ENCODE peak calls at places on chromosome 2, in nine cellular contexts. G is GM23248, V is SK-N-SH, C is neural progenitor cell, U is MM.1S, S is GM23338, L is HCT116, D is hepatocyte, B is PC-3. P is an unnamed sample.

GRCh38 chr2:154449951-154450658 is 248.4 kb upstream of the KCNJ3 start:
- DNase-seq in C (no peak), G (no peak), L (no peak), U (no peak), D (peak), B (no peak), V (no peak), S (no peak), P (no peak)

GRCh38 chr2:102436284-102436683 is 13.3 kb downstream of the IL18RAP start:
- DNase-seq in B (no peak), S (no peak), V (no peak), C (no peak), D (no peak), U (no peak), L (no peak), G (no peak), P (no peak)

GRCh38 chr2:164766931-164767330 is 74.7 kb downstream of the COBLL1 start:
- DNase-seq in L (no peak), B (no peak), S (no peak), D (no peak), G (no peak), C (no peak), U (no peak), V (no peak), P (no peak)

GRCh38 chr2:219687266-219687665 is 59.8 kb downstream of the SLC4A3 start:
- DNase-seq in D (no peak), S (no peak), V (no peak), B (peak), G (peak), L (peak), U (no peak), C (no peak), P (no peak)

GRCh38 chr2:98809116-98809515 is 78.2 kb upstream of the MGAT4A start:
- DNase-seq in D (no peak), B (no peak), S (no peak), G (no peak), U (no peak), C (no peak), L (no peak), V (no peak), P (no peak)

GRCh38 chr2:29075894-29076700 is 1.8 kb upstream of the PCARE start:
- DNase-seq in B (peak), G (no peak), U (no peak), S (no peak), V (peak), L (no peak), D (no peak), C (peak), P (no peak)

GRCh38 chr2:134736167-134736885 is 17.5 kb upstream of the TMEM163 start:
- DNase-seq in U (no peak), G (peak), C (peak), V (no peak), S (peak), D (peak), B (peak), L (peak), P (peak)

GRCh38 chr2:169716229-169716886 is 17.3 kb upstream of the KLHL23 start:
- DNase-seq in B (no peak), C (no peak), V (peak), D (peak), L (no peak), G (peak), S (no peak), U (no peak), P (no peak)

GRCh38 chr2:204023088-204023487 is 86.5 kb downstream of the ICOS start:
- DNase-seq in V (no peak), G (no peak), D (no peak), U (no peak), L (no peak), S (no peak), B (no peak), C (no peak), P (no peak)

GRCh38 chr2:1625281-1626001 is 118.9 kb downstream of the PXDN start:
- DNase-seq in D (peak), C (peak), B (peak), S (peak), G (peak), L (peak), U (no peak), V (peak), P (no peak)

GRCh38 chr2:17878222-17879136 is at the start of gene KCNS3:
- DNase-seq in D (peak), S (peak), L (no peak), U (peak), B (peak), C (peak), V (peak), G (peak), P (peak)

GRCh38 chr2:61538920-61539559 is 884 bp upstream of the XPO1 start:
- DNase-seq in C (no peak), V (peak), U (peak), B (peak), L (peak), G (peak), S (no peak), D (peak), P (peak)

GRCh38 chr2:238439912-238440311 is 13.2 kb downstream of the ASB1 start:
- DNase-seq in C (no peak), S (no peak), L (no peak), U (no peak), B (peak), V (no peak), D (no peak), G (peak), P (no peak)

GRCh38 chr2:28068098-28068497 is 177.6 kb downstream of the BABAM2 start:
- DNase-seq in V (no peak), C (no peak), G (no peak), L (no peak), S (no peak), U (no peak), B (peak), D (peak), P (no peak)

GRCh38 chr2:159903404-159904126 is 105.6 kb upstream of the CD302 start:
- DNase-seq in S (no peak), U (peak), B (no peak), G (peak), L (no peak), V (no peak), C (no peak), D (no peak), P (no peak)

GRCh38 chr2:145957929-145958328 is 1438.0 kb upstream of the ZEB2 start:
- DNase-seq in D (no peak), U (peak), S (no peak), L (no peak), V (no peak), C (no peak), G (peak), B (peak), P (no peak)

GRCh38 chr2:96143848-96144480 is 1.3 kb downstream of the DUSP2 start:
- DNase-seq in L (peak), U (no peak), C (peak), D (no peak), G (no peak), B (peak), V (no peak), S (peak), P (peak)

GRCh38 chr2:96359866-96360265 is 24.3 kb downstream of the NCAPH start:
- DNase-seq in V (no peak), B (no peak), C (no peak), U (no peak), S (no peak), L (no peak), D (no peak), G (no peak), P (no peak)

DNA sequence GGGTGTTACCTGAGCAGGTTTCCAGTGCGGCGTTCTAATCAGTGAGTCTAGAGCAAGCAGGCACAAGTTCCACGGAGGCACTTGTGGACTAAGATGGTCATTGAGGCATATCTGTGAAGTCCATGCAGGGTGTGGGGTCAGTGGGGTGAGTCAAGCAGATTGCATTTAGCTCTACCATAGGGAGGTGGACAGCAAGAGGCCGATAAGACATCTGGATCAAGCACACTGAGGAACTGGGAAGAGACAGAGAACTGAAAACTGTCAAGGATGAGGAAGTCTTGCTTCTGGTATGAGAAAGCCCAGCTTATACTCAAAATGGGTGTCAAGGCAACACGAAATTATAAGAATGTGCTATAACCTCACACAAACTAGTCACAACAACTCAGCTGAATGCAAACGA is 61.2 kb upstream of the SLC39A10 start:
- DNase-seq in D (no peak), S (no peak), V (no peak), L (no peak), U (no peak), C (no peak), B (no peak), G (no peak), P (no peak)
- H2AFZ ChIP-seq in D (no peak), S (no peak), V (no peak), L (no peak), U (no peak), C (no peak), B (no peak), G (no peak), P (no peak)

DNA sequence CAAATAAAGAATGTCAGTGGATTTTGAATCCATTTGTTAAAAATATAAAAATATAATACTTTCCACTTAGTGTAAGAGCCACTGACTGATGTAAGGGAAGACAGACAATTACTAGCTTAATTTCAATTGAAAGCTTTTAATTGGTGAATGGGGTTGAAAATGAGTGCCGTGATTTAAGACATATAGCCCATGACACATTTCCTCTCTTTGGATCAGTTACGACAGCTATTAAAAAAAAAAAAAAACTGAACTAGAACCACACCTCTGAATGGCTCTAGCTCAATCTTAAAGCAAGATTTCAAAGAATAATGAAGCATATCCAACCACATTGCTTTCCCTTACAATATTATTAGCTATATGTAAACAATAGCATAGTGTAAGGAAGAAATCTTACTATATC is 44.0 kb downstream of the CIB4 start:
- DNase-seq in C (no peak), G (peak), V (no peak), L (no peak), B (peak), S (no peak), U (no peak), D (no peak), P (no peak)
- TF ChIP-seq EZH2phosphoT487 in C (no peak), G (no peak), V (no peak), L (no peak), B (no peak), S (no peak), U (no peak), D (no peak), P (no peak)

GRCh38 chr2:178865537-178865936 is 58.3 kb upstream of the TTN start:
- DNase-seq in L (no peak), U (no peak), C (no peak), B (no peak), D (no peak), G (peak), V (peak), S (no peak), P (no peak)
- H2AFZ ChIP-seq in L (no peak), U (no peak), C (no peak), B (no peak), D (no peak), G (no peak), V (peak), S (no peak), P (no peak)

DNA sequence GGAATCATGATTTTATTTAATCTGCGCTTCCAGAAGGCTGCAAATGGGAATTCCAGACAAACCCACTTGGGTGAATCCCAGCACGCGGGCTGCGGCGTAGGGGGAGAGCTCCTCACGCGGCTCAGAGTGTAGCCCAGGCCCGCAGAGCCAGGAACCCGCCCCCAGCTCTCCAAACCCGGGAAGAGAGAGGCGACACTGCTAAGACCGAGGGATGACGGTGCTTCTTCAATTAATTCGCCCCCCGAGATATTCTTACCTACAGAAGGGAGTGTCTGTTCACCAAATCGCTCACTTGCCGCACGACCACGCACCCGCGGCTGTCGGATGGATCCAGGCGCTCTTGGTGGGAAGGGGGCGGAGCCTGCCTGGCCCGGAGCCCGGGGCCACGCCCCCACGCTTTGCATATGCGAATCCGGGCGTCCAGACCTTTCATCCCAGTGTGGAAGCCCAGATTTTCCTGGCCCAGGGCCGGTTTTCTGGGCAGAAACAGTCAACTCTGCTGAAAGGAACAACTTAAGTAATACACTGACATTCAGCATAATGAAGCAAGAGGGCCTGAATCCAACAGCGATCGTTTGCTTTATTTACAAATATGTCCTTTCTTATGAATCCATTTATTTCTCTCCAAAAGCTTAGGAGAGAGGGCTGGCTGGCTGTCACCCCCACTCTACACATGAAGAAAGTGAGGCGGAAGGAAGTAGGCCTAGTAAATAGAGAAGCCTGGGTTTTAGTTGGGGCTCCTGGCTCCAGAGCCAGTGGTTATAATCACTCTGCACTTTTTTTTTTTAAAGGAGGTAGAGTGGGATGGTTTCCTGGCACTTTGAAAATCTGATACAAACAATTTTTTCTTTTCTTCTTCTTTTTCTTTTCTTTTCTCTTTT is at the start of gene SLC19A3:
- DNase-seq in L (no peak), C (peak), G (peak), U (no peak), B (no peak), S (peak), D (peak), V (peak), P (no peak)
- TF ChIP-seq EZH2phosphoT487 in L (no peak), C (no peak), G (no peak), U (no peak), B (no peak), S (no peak), D (no peak), V (no peak), P (no peak)

GRCh38 chr2:121898483-121898882 is 143.0 kb downstream of the TSN start:
- DNase-seq in B (peak), S (no peak), U (peak), V (no peak), C (no peak), G (peak), D (no peak), L (no peak), P (no peak)

GRCh38 chr2:121902171-121902591 is 146.7 kb downstream of the TSN start:
- DNase-seq in L (no peak), D (no peak), C (peak), S (peak), U (no peak), B (no peak), V (no peak), G (peak), P (no peak)

GRCh38 chr2:121895723-121896571 is 140.5 kb downstream of the TSN start:
- DNase-seq in B (no peak), U (no peak), S (no peak), L (no peak), G (no peak), C (no peak), V (no peak), D (no peak), P (no peak)

GRCh38 chr2:121900391-121900790 is 144.9 kb downstream of the TSN start:
- DNase-seq in C (no peak), G (no peak), V (no peak), D (no peak), U (no peak), S (no peak), B (no peak), L (no peak), P (no peak)

GRCh38 chr2:121897335-121897970 is 142.0 kb downstream of the TSN start:
- DNase-seq in C (peak), U (peak), B (peak), S (peak), D (peak), G (peak), V (peak), L (peak), P (peak)
- H2AFZ ChIP-seq in C (peak), U (no peak), B (peak), S (peak), D (no peak), G (peak), V (no peak), L (peak), P (peak)

GRCh38 chr2:10179422-10179821 is 56.9 kb downstream of the RRM2 start:
- DNase-seq in S (no peak), L (no peak), G (peak), U (no peak), B (no peak), C (no peak), V (no peak), D (no peak), P (no peak)

GRCh38 chr2:10184421-10184820 is 61.9 kb downstream of the RRM2 start:
- DNase-seq in L (no peak), C (no peak), S (no peak), V (peak), U (no peak), G (no peak), B (no peak), D (no peak), P (no peak)

GRCh38 chr2:10178751-10179150 is 56.2 kb downstream of the RRM2 start:
- DNase-seq in C (no peak), U (no peak), L (no peak), V (no peak), B (no peak), S (no peak), G (no peak), D (no peak), P (no peak)

GRCh38 chr2:10183146-10183675 is 60.7 kb downstream of the RRM2 start:
- DNase-seq in V (peak), C (no peak), B (no peak), L (no peak), S (no peak), U (no peak), G (no peak), D (no peak), P (no peak)

GRCh38 chr2:10180271-10180670 is 57.7 kb downstream of the RRM2 start:
- DNase-seq in V (no peak), L (no peak), S (no peak), B (no peak), U (no peak), C (no peak), D (no peak), G (no peak), P (no peak)
- TF ChIP-seq EZH2phosphoT487 in V (no peak), L (no peak), S (no peak), B (no peak), U (no peak), C (no peak), D (no peak), G (no peak), P (no peak)

GRCh38 chr2:172639823-172640222 is 83.9 kb downstream of the PDK1 start:
- DNase-seq in L (no peak), C (no peak), S (no peak), U (no peak), V (no peak), B (peak), D (no peak), G (peak), P (no peak)
- H2AFZ ChIP-seq in L (no peak), C (no peak), S (no peak), U (no peak), V (no peak), B (no peak), D (no peak), G (no peak), P (no peak)

GRCh38 chr2:20401495-20401855 is 45.4 kb upstream of the RHOB start:
- DNase-seq in S (no peak), U (no peak), B (no peak), V (no peak), C (no peak), L (no peak), G (no peak), D (no peak), P (no peak)
- TF ChIP-seq EZH2phosphoT487 in S (no peak), U (no peak), B (no peak), V (no peak), C (no peak), L (no peak), G (no peak), D (no peak), P (no peak)

GRCh38 chr2:73896362-73897239 is 3.8 kb downstream of the ACTG2 start:
- DNase-seq in C (no peak), D (no peak), G (peak), B (no peak), L (no peak), U (no peak), V (no peak), S (peak), P (no peak)
- H2AFZ ChIP-seq in C (peak), D (no peak), G (no peak), B (no peak), L (no peak), U (no peak), V (no peak), S (peak), P (peak)

DNA sequence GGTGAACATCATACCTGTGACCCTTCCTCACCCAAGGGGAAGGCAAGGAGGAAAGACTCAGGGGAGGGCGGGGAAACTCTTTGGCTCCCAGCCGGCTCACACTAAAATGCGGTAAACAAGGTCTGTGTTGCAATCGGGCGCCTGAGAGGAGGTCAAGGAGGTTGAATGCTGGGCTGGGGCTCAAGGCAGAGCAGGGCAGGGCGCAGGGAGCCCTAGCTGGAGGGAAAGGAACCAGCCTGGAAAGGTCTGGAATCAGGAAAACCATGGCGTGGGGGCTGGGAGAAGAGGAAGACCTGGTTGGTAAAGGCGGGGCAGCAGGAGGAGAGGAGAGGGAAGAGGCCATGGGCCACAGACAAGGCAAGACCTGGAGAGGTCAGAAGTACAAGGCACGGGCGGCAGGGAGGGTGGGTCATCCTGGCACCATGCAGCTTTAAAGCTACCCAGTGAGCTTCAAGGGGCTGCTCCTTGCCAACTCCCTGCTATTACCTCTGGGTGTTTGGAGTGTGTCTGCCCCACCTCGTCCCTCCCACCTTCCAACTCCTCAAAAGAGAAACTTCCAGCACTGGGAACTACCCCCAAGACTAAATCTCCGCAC is 4.8 kb upstream of the TMEM37 start:
- DNase-seq in S (no peak), D (peak), C (no peak), G (no peak), V (no peak), U (no peak), L (no peak), B (no peak), P (no peak)
- TF ChIP-seq EZH2phosphoT487 in S (no peak), D (no peak), C (no peak), G (no peak), V (no peak), U (no peak), L (no peak), B (no peak), P (no peak)

P was measured in OCI-LY7.